ENCODE peak calls at places on chromosomes 6 and 20, in four cellular contexts. Y is Panc1, L is mucosa of descending colon, R is uterus. N is an unnamed sample.
A peak's percentile ranks its signal among the peaks of the same experiment; 100 is the strongest.

GRCh38 chr6:2891768-2892170 is 11.3 kb downstream of the SERPINB9 start:
- DNase-seq in Y (no peak), R (peak; percentile 57), L (peak; percentile 93), N (peak; percentile 92)

GRCh38 chr6:169976301-169977081 is 225.1 kb downstream of the ERMARD start:
- DNase-seq in Y (no peak), R (no peak), L (no peak), N (no peak)

GRCh38 chr6:55069132-55069781 is 105.1 kb upstream of the HCRTR2 start:
- DNase-seq in R (no peak), L (no peak), Y (peak; percentile 25), N (peak; percentile 55)

GRCh38 chr20:23136893-23137745 is 51.0 kb upstream of the CD93 start:
- DNase-seq in Y (no peak), L (no peak), R (no peak), N (peak; percentile 47)

GRCh38 chr6:132797975-132798819 is at the start of gene SLC18B1:
- DNase-seq in L (peak; percentile 83), Y (no peak), R (peak; percentile 45), N (peak; percentile 55)

GRCh38 chr6:150910561-150910960 is 45.1 kb downstream of the MTHFD1L start:
- DNase-seq in L (no peak), Y (no peak), R (no peak), N (no peak)

GRCh38 chr6:110828396-110828795 is 13.1 kb upstream of the CDK19 start:
- DNase-seq in L (no peak), Y (no peak), R (no peak), N (no peak)

GRCh38 chr20:24392612-24393011 is 76.8 kb upstream of the SYNDIG1 start:
- DNase-seq in L (no peak), Y (no peak), R (no peak), N (no peak)

GRCh38 chr20:57659789-57660509 is 39.7 kb upstream of the ZBP1 start:
- DNase-seq in Y (no peak), R (peak; percentile 13), L (peak; percentile 44), N (no peak)

GRCh38 chr20:24164360-24164759 is 175.8 kb upstream of the GGTLC1 start:
- DNase-seq in Y (no peak), L (no peak), R (no peak), N (peak; percentile 67)

GRCh38 chr6:75855047-75855446 is 106.0 kb downstream of the MYO6 start:
- DNase-seq in Y (no peak), R (no peak), L (no peak), N (peak; percentile 54)

GRCh38 chr6:125818225-125818657 is 27.5 kb downstream of the NCOA7 start:
- DNase-seq in L (no peak), R (no peak), Y (no peak), N (no peak)

GRCh38 chr6:71326611-71327010 is 38.0 kb downstream of the OGFRL1 start:
- DNase-seq in L (no peak), Y (peak; percentile 50), R (no peak), N (no peak)

GRCh38 chr6:82331031-82331773 is 32.4 kb upstream of the TPBG start:
- DNase-seq in Y (peak; percentile 15), R (no peak), L (no peak), N (no peak)

GRCh38 chr6:140203611-140204553 is 829.4 kb upstream of the CITED2 start:
- DNase-seq in L (no peak), R (no peak), Y (no peak), N (no peak)

GRCh38 chr6:490251-491037 is 98.9 kb downstream of the IRF4 start:
- DNase-seq in Y (no peak), R (no peak), L (no peak), N (no peak)

GRCh38 chr6:149967591-149967990 is 3.8 kb downstream of the ULBP1 start:
- DNase-seq in L (no peak), Y (no peak), R (no peak), N (no peak)

DNA sequence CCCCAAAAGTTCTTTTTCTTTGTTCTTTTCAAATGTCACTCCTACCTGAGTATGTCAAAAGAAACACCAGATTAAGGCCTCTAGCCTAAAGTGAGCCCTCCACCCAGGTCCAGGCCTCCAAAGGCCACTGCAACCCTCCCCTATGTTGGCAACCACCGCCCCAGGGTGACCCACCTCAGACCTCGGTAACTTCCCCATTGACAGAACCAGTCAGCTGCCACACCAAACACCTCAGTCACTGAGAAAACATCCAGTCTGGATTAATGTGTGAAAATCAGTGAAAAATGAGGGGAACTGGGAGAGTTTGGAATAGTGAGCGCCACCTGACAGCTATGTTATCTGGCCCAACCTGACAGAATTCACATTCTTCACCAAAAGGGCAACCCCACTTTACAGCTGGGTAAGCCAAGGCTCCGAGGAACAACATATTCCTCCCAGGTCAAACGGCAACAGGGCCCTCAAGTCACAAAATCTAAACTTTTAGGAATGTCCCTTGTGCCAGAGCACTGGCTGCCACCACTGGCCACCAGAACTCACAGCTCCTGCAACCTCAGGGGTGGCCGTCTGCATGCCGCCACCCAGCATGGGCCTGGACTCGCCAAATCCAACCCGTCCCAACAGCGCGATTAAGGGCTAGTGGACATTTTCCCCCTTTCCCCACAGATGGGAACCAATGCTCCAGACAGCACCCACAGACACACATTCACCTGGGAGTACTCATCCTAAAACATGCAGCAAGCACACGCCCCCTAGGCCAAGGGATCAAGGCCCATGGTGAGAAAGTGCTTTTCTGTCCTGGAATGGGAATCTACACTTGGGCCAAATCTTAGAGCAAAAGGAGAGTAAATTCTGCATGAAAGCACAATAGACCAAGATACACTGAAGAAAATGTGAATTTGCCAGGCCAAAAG is 4.8 kb downstream of the TAF4 start:
- DNase-seq in L (no peak), R (no peak), Y (no peak), N (no peak)
- TF ChIP-seq CTCF in L (no peak), R (no peak), Y (no peak), N (no peak)

DNA sequence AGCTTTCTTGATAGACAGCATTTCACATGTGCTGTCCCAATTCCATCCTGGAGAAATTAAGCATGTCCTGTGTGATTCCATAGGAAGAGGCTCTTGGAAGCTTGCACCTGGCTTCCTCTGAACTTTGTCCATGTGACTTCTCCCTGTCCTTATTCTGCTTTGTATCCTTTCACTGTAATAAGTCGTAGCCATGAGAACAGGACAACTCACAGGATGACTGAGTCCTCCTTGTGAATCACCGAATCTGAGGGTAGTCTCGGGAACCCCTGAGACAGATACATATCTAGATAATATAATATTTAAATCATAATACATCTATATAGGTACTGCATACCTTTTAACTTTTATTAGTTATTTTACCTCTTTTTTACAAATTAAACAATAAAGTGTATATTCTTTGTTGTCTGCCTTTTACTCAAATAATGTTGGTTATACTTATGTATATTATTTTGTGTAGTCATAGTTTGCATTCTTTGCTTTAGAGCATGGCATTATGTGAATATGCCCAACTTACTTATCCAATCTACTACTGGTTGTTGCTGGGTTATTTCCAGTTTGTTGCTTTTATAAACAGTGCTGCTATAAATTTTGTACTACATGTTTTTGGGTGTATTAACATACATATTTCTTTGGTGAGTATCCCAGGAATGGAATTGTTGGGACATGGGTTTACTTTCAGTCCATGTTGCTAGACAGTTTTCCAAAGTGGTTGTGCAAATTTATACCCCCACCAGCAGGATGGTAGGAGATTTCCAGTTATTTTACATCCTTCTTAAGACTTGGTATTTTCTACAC is 156.9 kb upstream of the THEMIS start:
- DNase-seq in Y (no peak), L (no peak), R (no peak), N (no peak)
- H3K4me3 ChIP-seq in Y (no peak overlapping the region), L (no peak overlapping the region), R (no peak overlapping the region), N (no peak overlapping the region)

DNA sequence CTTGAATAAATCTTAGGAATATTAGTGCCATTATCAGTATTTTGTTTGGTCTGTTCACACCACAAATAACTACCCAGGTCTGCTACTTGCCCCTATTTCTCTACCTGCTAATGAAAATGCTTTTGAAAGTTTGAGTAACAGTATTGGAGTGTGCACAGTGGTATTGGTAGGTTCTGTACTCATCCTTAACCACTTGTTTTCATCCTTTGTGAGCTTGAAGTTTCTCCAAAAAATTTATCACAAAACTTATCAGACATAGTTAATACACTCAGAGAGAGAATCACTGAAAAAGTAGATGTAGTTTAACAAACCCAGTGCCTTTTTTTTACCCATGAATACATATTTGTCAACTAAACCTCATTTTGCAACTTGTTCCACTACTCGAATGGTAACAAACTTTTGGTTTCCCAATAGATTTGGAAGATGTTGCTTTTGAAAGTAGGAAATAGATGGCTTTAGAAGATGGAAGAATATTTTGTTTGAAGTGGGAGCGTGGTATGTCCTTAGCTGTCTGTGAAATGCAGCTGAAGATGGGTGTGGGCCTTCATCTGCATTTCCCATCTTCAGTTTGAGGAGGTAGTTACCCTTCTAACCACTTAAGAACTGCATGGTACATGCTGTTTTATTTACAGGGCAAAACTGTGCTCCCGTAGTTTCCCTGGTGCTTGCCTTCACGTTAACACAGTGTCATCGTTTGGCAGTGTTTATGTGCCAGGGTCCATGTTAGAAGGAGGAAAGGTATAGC is 9.0 kb downstream of the PTPN1 start:
- DNase-seq in L (no peak), R (no peak), Y (no peak), N (no peak)
- H3K4me1 ChIP-seq in L (peaks cover 78% of the 10 kb centered on the region), R (no peaks in the 10 kb centered on the region), Y (peaks cover 52% of the 10 kb centered on the region), N (peaks cover 23% of the 10 kb centered on the region)

DNA sequence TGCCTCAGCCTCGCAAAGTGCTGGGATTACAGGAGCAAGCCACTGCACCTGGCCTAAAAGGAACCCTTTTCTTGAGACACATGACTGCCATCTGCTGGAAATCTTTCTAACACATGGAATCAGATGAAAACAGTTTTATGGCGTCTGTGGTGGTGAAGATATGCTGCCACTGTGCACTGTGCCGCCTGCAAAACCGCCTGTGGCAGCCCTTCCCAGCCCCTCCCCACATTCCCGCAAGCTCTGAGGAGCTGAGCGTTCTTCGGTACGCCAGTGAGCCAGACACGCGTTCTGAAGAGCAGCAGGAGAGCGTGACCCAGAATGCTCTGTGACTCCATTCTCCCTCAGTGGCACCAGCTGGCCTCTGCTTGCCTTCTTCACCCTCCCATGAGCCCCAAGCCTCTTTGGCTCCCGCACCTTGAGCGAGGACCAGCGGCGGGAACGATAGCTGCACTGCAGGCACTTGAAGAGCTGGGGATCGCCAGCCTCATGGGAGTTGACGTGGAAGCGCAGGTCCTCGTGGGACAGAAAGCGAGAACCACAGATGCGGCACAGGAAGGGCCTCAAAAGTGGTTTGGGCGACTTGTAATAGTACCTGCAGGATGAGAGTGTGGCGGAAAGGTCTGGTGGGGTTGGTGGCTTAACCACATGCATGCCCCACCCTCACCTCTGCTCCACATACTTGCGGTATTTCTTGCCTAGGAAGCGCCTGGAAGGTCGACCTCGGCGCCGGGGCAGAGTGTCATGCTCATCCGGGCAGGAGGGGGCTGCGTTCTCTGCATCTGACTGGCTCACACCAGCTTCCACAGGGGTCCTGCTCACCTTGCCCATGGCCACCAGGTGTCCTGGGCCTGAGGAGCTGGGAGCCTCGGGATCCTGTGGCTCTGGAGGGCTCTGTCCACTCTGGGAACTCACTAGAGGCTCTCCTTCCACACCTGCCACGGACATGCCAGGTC is 8.7 kb downstream of the ZNF335 start:
- DNase-seq in Y (no peak), L (no peak), R (no peak), N (peak; percentile 78)
- TF ChIP-seq CTCF in Y (peak; percentile 62), L (no peak), R (peak; percentile 15), N (peak; percentile 88)

GRCh38 chr6:27550692-27551091 is 77.8 kb upstream of the ZNF184 start:
- DNase-seq in R (no peak), L (no peak), Y (no peak), N (no peak)
- H3K4me3 ChIP-seq in R (no peak overlapping the region), L (no peak overlapping the region), Y (no peak overlapping the region), N (no peak overlapping the region)

DNA sequence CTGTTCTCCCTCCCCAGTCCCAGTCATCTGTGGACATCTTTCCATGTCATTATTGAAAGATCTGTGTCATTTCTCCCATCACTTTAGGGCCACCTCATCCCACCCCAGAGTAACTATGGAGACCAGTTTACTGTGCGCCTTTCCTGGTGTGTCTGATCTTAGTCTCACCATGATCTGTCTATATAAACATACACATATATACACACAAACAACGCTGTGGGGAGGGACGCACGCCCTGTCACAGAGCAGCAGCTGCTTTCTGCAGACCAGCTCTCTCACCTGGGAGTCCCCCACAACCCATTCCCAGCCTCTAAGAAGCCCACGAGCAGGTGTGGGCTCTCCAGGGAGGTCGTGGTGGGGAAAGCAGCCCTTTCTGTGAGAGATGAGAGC is 68.1 kb upstream of the TOX2 start:
- DNase-seq in R (no peak), L (no peak), Y (no peak), N (no peak)
- H3K4me1 ChIP-seq in R (no peaks in the 10 kb centered on the region), L (no peaks in the 10 kb centered on the region), Y (peaks cover 41% of the 10 kb centered on the region), N (no peaks in the 10 kb centered on the region)

N was measured in Caco-2.